ENCODE peak calls at places on chromosome 12, in nine cellular contexts. Q is GM23248; T is brain microvascular endothelial cell; I is H7; G is cardiac muscle cell; U is tibial artery; R is CD8-positive, alpha-beta memory T cell; J is ovary; N is ascending aorta. O is an unnamed sample.

GRCh38 chr12:51524386-51524901 is 66.6 kb upstream of the SCN8A start:
- DNase-seq in Q (no peak), T (no peak), I (no peak), G (peak; percentile 5), U (no peak), R (no peak), J (no peak), N (no peak), O (no peak)

GRCh38 chr12:89156862-89157262 is 195.4 kb downstream of the DUSP6 start:
- DNase-seq in Q (peak; percentile 91), T (no peak), I (no peak), G (peak; percentile 68), U (no peak), R (no peak), J (no peak), N (no peak), O (peak; percentile 14)

GRCh38 chr12:42669471-42669997 is 80.0 kb upstream of the PRICKLE1 start:
- DNase-seq in Q (peak; percentile 16), T (no peak), I (no peak), G (peak; percentile 39), U (no peak), R (no peak), J (no peak), N (no peak), O (no peak)

GRCh38 chr12:14935031-14935430 is 3.3 kb downstream of the ERP27 start:
- DNase-seq in Q (no peak), T (no peak), I (no peak), G (no peak), U (no peak), R (no peak), J (no peak), N (no peak), O (no peak)

GRCh38 chr12:53044052-53044581 is 5.7 kb upstream of the TNS2 start:
- DNase-seq in Q (peak; percentile 43), T (no peak), I (peak; percentile 38), G (peak; percentile 47), U (peak; percentile 35), R (no peak), J (no peak), N (no peak), O (no peak)

GRCh38 chr12:89826468-89826867 is 117.8 kb upstream of the ATP2B1 start:
- DNase-seq in Q (no peak), T (no peak), I (no peak), G (no peak), U (no peak), R (no peak), J (no peak), N (no peak), O (no peak)

GRCh38 chr12:49089831-49090773 is 4.5 kb downstream of the DHH start:
- DNase-seq in Q (peak; percentile 73), T (no peak), I (peak; percentile 76), G (peak; percentile 72), U (peak; percentile 37), R (no peak), J (no peak), N (peak; percentile 72), O (peak; percentile 59)

GRCh38 chr12:122963928-122964240 is 2.4 kb downstream of the ABCB9 start:
- DNase-seq in Q (peak; percentile 57), T (no peak), I (no peak), G (peak; percentile 67), U (no peak), R (no peak), J (peak; percentile 71), N (peak; percentile 65), O (peak; percentile 73)

GRCh38 chr12:125194999-125195398 is 129.8 kb downstream of the AACS start:
- DNase-seq in Q (no peak), T (no peak), I (no peak), G (no peak), U (no peak), R (no peak), J (no peak), N (no peak), O (no peak)
- H3K27me3 ChIP-seq in Q (no peaks in the 10 kb centered on the region), T (peaks cover 5% of the 10 kb centered on the region), I (peaks cover 4% of the 10 kb centered on the region), G (peaks cover 2% of the 10 kb centered on the region), U (peaks cover 55% of the 10 kb centered on the region), R (no peaks in the 10 kb centered on the region), J (no peaks in the 10 kb centered on the region), N (no peaks in the 10 kb centered on the region), O (peaks cover 16% of the 10 kb centered on the region)

DNA sequence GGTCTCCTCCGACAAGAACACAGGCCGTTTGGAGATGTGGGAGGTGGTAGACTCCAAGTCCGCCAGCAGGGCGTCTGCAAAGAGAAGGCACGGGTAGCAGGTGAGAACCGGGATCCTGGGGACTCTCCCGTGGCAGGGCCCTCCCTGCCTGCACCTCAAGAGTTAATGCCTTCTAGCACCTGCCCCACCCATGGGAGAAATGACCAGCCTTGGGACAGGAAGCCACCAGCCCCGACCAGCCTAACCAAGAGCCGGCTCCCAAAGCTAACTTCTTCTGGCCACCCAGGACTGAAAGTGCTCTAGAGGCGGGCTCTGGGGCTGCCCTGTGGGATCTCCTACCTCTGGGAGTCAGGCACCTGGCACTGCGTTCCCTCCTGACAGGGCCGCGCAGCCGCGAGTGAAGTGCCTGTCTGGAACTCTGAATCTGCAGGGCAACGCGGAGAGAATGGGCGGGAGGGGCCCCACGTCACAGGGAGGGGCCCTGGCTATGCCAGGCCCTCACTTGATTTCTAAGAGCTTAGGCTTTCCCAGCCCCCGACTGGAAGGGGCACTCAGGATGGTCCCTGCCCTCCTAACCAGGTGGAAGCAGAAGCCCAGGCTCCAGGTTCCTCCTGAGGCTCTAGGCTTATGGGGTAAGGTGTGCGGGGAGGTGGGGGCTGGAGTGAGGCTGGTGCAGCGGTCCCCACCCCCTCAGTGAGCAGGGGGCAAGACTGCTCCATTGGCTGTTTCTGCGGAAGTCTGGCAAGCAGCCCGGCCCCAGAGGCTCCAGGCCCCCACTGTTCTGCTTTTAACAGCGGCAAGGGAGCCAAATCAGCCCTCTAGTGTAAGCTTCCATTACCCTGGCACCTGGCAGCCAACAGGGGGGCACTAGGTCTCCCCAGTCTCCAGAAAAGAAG is 23.6 kb upstream of the RPLP0 start:
- DNase-seq in Q (peak; percentile 46), T (no peak), I (peak; percentile 67), G (no peak), U (no peak), R (no peak), J (no peak), N (no peak), O (no peak)
- H3K4me3 ChIP-seq in Q (no peak overlapping the region), T (no peak overlapping the region), I (no peak overlapping the region), G (no peak overlapping the region), U (no peak overlapping the region), R (no peak overlapping the region), J (no peak overlapping the region), N (peak overlapping the region; percentile 46), O (no peak overlapping the region)

GRCh38 chr12:38155020-38155395 is 161.6 kb upstream of the ALG10B start:
- DNase-seq in Q (no peak), T (no peak), I (no peak), G (no peak), U (no peak), R (no peak), J (no peak), N (no peak), O (no peak)

GRCh38 chr12:38154096-38155019 is 162.2 kb upstream of the ALG10B start:
- DNase-seq in Q (no peak), T (no peak), I (peak; percentile 8), G (no peak), U (no peak), R (no peak), J (no peak), N (no peak), O (no peak)

GRCh38 chr12:38151991-38152700 is 164.4 kb upstream of the ALG10B start:
- DNase-seq in Q (no peak), T (no peak), I (peak; percentile 13), G (no peak), U (no peak), R (no peak), J (no peak), N (no peak), O (no peak)

GRCh38 chr12:38153737-38154061 is 162.9 kb upstream of the ALG10B start:
- DNase-seq in Q (no peak), T (no peak), I (peak; percentile 10), G (no peak), U (no peak), R (no peak), J (no peak), N (no peak), O (no peak)

DNA sequence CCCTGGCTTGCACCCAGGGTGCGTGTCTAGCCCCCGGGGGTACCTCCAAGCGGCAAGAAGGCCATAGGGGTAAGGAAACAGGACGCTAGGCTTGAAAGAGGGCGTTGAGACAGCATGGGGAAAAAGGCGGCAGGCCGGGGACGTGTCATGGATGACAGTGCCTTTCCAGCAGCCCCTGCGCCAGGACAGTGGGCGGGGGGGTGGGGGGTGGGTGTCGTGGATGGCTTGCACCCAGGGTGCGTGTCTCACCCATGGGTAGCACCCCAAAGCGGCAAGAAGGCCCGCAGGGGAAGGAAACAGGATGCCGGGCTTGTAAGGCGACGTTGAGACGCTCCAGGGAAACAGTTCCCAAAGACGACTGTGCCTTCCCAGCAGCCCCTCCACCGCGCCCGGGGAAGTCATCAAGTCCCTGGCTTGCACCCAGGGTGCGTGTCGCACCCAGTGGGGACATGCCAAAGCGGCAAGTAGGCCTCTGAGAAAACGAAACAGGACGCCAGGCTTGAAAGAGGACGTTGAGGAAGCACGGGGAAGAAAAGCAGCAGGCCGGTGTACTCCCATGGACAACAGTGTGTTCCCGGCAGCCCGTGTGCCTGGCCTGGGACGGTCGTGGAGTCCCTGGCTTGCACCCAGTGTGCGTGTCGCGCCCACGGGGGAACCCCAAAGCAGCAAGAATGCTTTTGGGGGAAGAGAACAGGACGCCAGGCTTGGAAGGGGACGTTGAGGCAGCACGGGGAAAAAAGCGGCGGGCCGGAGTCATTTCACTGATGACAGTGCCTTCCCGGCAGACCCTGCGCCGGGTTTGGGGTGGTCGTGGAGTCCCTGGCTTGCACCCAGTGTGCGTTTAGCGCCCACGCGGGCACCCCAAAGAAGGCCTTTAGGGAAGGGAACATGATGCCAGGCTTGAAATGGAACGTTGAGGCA is 163.5 kb upstream of the ALG10B start:
- DNase-seq in Q (no peak), T (no peak), I (peak; percentile 11), G (no peak), U (no peak), R (no peak), J (no peak), N (no peak), O (no peak)
- H3K27me3 ChIP-seq in Q (no peaks in the 10 kb centered on the region), T (no peaks in the 10 kb centered on the region), I (no peaks in the 10 kb centered on the region), G (no peaks in the 10 kb centered on the region), U (no peaks in the 10 kb centered on the region), R (no peaks in the 10 kb centered on the region), J (no peaks in the 10 kb centered on the region), N (no peaks in the 10 kb centered on the region), O (no peaks in the 10 kb centered on the region)

GRCh38 chr12:31586703-31587102 is 4.2 kb downstream of the DENND5B start:
- DNase-seq in Q (no peak), T (no peak), I (no peak), G (no peak), U (no peak), R (no peak), J (no peak), N (no peak), O (no peak)

GRCh38 chr12:31583878-31584277 is 7.1 kb downstream of the DENND5B start:
- DNase-seq in Q (no peak), T (no peak), I (no peak), G (no peak), U (no peak), R (no peak), J (no peak), N (no peak), O (no peak)

GRCh38 chr12:31584782-31585181 is 6.2 kb downstream of the DENND5B start:
- DNase-seq in Q (no peak), T (no peak), I (no peak), G (no peak), U (no peak), R (no peak), J (no peak), N (no peak), O (no peak)

GRCh38 chr12:31585895-31586294 is 5.0 kb downstream of the DENND5B start:
- DNase-seq in Q (no peak), T (no peak), I (no peak), G (no peak), U (no peak), R (no peak), J (no peak), N (no peak), O (no peak)

GRCh38 chr12:31585271-31585670 is 5.7 kb downstream of the DENND5B start:
- DNase-seq in Q (peak; percentile 70), T (peak; percentile 51), I (no peak), G (peak; percentile 46), U (no peak), R (no peak), J (no peak), N (no peak), O (no peak)
- H3K4me3 ChIP-seq in Q (peak overlapping the region; percentile 34), T (no peak overlapping the region), I (no peak overlapping the region), G (no peak overlapping the region), U (no peak overlapping the region), R (no peak overlapping the region), J (no peak overlapping the region), N (no peak overlapping the region), O (no peak overlapping the region)

O was measured in MG63.